ENCODE peak calls at places on chromosome 5, in seven cellular contexts. H, Q, W, X, Y, U and A are unnamed samples.

GRCh38 chr5:1512541-1513291 is 11.0 kb downstream of the LPCAT1 start:
- DNase-seq in H (no peak), Q (peak; percentile 10), W (peak; percentile 11), X (peak; percentile 28), Y (peak; percentile 23), U (peak; percentile 13), A (no peak)

GRCh38 chr5:123610665-123611406 is 98.9 kb downstream of the CSNK1G3 start:
- DNase-seq in H (peak; percentile 46), Q (no peak), W (no peak), X (no peak), Y (no peak), U (no peak), A (peak; percentile 68)

GRCh38 chr5:132489871-132490483 is 596 bp downstream of the IRF1 start:
- DNase-seq in H (peak; percentile 43), Q (peak; percentile 66), W (peak; percentile 71), X (peak; percentile 58), Y (peak; percentile 69), U (peak; percentile 64), A (peak; percentile 22)

GRCh38 chr5:72584466-72584865 is 77.3 kb upstream of the ZNF366 start:
- DNase-seq in H (peak; percentile 2), Q (no peak), W (no peak), X (no peak), Y (no peak), U (no peak), A (no peak)

GRCh38 chr5:132979367-132979935 is 16.0 kb upstream of the AFF4 start:
- DNase-seq in H (peak; percentile 47), Q (no peak), W (no peak), X (no peak), Y (no peak), U (no peak), A (peak; percentile 70)

GRCh38 chr5:10563940-10564837 is at the start of gene ANKRD33B:
- DNase-seq in H (peak; percentile 41), Q (peak; percentile 76), W (peak; percentile 68), X (peak; percentile 50), Y (peak; percentile 49), U (peak; percentile 56), A (peak; percentile 88)

GRCh38 chr5:132747693-132748440 is 641 bp downstream of the CCNI2 start:
- DNase-seq in H (no peak), Q (no peak), W (no peak), X (no peak), Y (peak; percentile 46), U (no peak), A (no peak)

GRCh38 chr5:67166886-67167285 is 29.7 kb downstream of the CD180 start:
- DNase-seq in H (no peak), Q (no peak), W (no peak), X (no peak), Y (no peak), U (no peak), A (no peak)

GRCh38 chr5:91126448-91126847 is 256.7 kb downstream of the ARRDC3 start:
- DNase-seq in H (peak; percentile 93), Q (no peak), W (no peak), X (no peak), Y (no peak), U (no peak), A (peak; percentile 90)

GRCh38 chr5:67301285-67301904 is 104.8 kb upstream of the CD180 start:
- DNase-seq in H (peak; percentile 92), Q (peak; percentile 66), W (peak; percentile 83), X (peak; percentile 55), Y (peak; percentile 38), U (peak; percentile 75), A (peak; percentile 40)

GRCh38 chr5:180900178-180900577 is 1.2 kb downstream of the BTNL8 start:
- DNase-seq in H (no peak), Q (no peak), W (no peak), X (no peak), Y (no peak), U (no peak), A (no peak)

GRCh38 chr5:40221796-40222195 is 457.9 kb upstream of the PTGER4 start:
- DNase-seq in H (peak; percentile 88), Q (no peak), W (no peak), X (no peak), Y (no peak), U (no peak), A (peak; percentile 93)

GRCh38 chr5:62649476-62650113 is 71.0 kb downstream of the LRRC70 start:
- DNase-seq in H (no peak), Q (no peak), W (no peak), X (no peak), Y (no peak), U (no peak), A (no peak)

GRCh38 chr5:8827701-8828100 is 718.2 kb downstream of the SEMA5A start:
- DNase-seq in H (peak; percentile 41), Q (no peak), W (no peak), X (no peak), Y (no peak), U (no peak), A (no peak)

GRCh38 chr5:151086905-151087360 is 6.1 kb upstream of the TNIP1 start:
- DNase-seq in H (no peak), Q (no peak), W (no peak), X (no peak), Y (peak; percentile 62), U (no peak), A (no peak)

GRCh38 chr5:32136342-32136741 is 37.8 kb downstream of the GOLPH3 start:
- DNase-seq in H (no peak), Q (no peak), W (no peak), X (no peak), Y (no peak), U (no peak), A (no peak)

GRCh38 chr5:98794001-98794400 is 20.5 kb downstream of the RGMB start:
- DNase-seq in H (no peak), Q (no peak), W (no peak), X (no peak), Y (no peak), U (no peak), A (no peak)

GRCh38 chr5:97019435-97020117 is 83.7 kb downstream of the LNPEP start:
- DNase-seq in H (peak; percentile 94), Q (no peak), W (no peak), X (no peak), Y (no peak), U (no peak), A (no peak)

GRCh38 chr5:179427032-179427675 is 81.9 kb upstream of the ADAMTS2 start:
- DNase-seq in H (no peak), Q (peak; percentile 2), W (no peak), X (no peak), Y (no peak), U (no peak), A (no peak)

GRCh38 chr5:60649288-60649917 is 50.6 kb downstream of the DEPDC1B start:
- DNase-seq in H (peak; percentile 13), Q (no peak), W (no peak), X (no peak), Y (no peak), U (no peak), A (peak; percentile 73)

GRCh38 chr5:129135633-129136032 is 41.1 kb downstream of the ISOC1 start:
- DNase-seq in H (no peak), Q (no peak), W (no peak), X (no peak), Y (no peak), U (no peak), A (peak; percentile 41)

GRCh38 chr5:100517301-100517974 is 17.7 kb upstream of the FAM174A start:
- DNase-seq in H (no peak), Q (no peak), W (no peak), X (peak; percentile 75), Y (no peak), U (no peak), A (peak; percentile 45)

GRCh38 chr5:155700333-155700732 is 626.6 kb upstream of the SGCD start:
- DNase-seq in H (no peak), Q (no peak), W (no peak), X (no peak), Y (no peak), U (no peak), A (no peak)

GRCh38 chr5:143980506-143980905 is 168.5 kb downstream of the HMHB1 start:
- DNase-seq in H (no peak), Q (no peak), W (no peak), X (no peak), Y (no peak), U (no peak), A (no peak)
- H3K4me1 ChIP-seq in H (peaks cover 7% of the 10 kb centered on the region), Q (no peaks in the 10 kb centered on the region), W (no peaks in the 10 kb centered on the region), X (no peaks in the 10 kb centered on the region), Y (no peaks in the 10 kb centered on the region), U (no peaks in the 10 kb centered on the region), A (peaks cover 40% of the 10 kb centered on the region)

DNA sequence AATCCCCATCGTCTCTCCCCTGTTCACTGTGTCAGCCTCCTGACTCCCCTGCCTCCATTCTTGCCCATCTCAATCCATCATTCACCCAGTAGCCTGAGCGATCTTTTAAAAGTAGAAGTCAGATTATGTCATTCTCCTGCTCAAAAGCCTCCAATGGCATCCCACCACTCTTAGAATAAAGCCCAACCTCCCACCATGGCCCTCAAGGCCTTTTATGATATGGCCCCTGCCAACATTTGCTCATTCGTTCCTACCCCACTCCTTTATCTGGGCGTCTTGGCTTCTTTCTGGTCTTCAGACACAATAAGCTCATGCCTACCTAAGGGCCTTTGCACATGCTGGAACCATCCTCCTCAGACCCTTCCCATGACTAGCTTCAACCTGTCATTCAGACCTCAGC is 35.5 kb upstream of the KCNMB1 start:
- DNase-seq in H (no peak), Q (no peak), W (no peak), X (no peak), Y (no peak), U (no peak), A (no peak)
- H3K27me3 ChIP-seq in H (peaks cover 22% of the 10 kb centered on the region), Q (peaks cover 29% of the 10 kb centered on the region), W (no peaks in the 10 kb centered on the region), X (no peaks in the 10 kb centered on the region), Y (no peaks in the 10 kb centered on the region), U (peaks cover 2% of the 10 kb centered on the region), A (peaks cover 31% of the 10 kb centered on the region)

DNA sequence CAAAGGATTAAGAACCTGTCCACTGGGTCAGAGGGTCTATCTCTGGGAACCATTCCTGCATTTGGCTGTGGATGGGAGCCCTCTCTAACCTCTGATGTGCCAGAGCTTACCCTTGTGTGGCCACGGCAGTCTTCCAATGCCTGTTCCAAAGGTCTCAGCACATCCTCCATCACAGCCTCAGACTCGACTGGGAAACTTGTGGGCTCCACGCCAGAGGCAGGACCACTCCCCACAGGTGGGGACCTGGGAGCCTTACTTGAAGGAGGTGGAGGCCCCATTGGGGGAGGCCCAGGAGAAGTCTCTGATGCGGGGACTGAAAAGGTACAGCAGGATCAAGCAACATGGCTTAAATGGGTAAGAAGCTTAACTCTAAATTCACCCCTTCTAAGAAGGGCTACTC is 4.4 kb downstream of the EIF4EBP3 start:
- DNase-seq in H (no peak), Q (no peak), W (no peak), X (no peak), Y (no peak), U (no peak), A (no peak)
- H3K4me1 ChIP-seq in H (peaks cover 37% of the 10 kb centered on the region), Q (peaks cover 80% of the 10 kb centered on the region), W (peaks cover 27% of the 10 kb centered on the region), X (peaks cover 37% of the 10 kb centered on the region), Y (peaks cover 93% of the 10 kb centered on the region), U (peaks cover 55% of the 10 kb centered on the region), A (peaks cover 35% of the 10 kb centered on the region)

DNA sequence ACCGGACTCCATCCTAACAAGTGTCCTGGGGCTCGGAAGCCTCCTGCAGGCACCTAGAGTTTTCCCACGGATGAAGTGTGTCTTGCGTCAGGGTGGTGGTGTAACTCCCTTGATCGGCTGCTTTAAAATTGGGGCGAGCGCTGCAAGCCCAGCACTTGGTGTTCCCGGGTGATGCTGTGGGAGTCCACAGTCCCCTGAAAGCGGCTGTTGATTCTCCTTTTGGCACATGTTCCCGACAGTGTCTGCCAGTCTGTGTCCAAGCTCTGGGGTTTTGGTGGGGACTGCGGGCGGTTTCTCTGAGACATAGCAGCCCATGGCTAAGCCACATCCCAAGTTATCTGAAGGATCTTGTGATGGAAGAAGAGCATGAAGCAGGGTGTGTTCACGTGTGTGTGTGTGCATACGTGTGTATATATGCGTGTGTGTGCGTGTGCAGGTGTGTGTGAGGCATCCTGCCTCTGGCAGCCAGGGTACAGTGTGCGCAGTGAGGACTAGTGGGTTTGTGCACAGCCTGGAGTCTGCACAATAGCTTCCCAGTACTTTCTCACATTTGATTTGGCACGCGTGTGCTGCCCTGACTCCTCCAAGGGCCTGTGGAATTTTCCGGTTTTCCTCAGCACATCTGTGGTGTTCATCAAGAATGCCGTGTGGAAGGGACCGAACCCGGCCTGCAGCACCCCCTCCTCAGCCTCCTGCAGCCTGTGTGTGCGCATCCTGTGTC is 16.9 kb downstream of the SLC25A48 start:
- DNase-seq in H (no peak), Q (no peak), W (no peak), X (no peak), Y (no peak), U (no peak), A (no peak)
- H3K27me3 ChIP-seq in H (no peaks in the 10 kb centered on the region), Q (peaks cover 14% of the 10 kb centered on the region), W (no peaks in the 10 kb centered on the region), X (no peaks in the 10 kb centered on the region), Y (peaks cover 2% of the 10 kb centered on the region), U (no peaks in the 10 kb centered on the region), A (peaks cover 43% of the 10 kb centered on the region)